ENCODE peak calls at places on chromosomes 7 and 10, in four cellular contexts. One of them, this sample, is unnamed.

GRCh38 chr7:131648491-131648890 is 92.1 kb upstream of the PODXL start:
- DNase-seq in aorta: no peak
- DNase-seq in left ventricle myocardium inferior: no peak
- DNase-seq in A549: no peak
- DNase-seq in this sample: no peak

GRCh38 chr7:21939136-21939857 is 6.4 kb downstream of the CDCA7L start:
- DNase-seq in A549: no peak
- DNase-seq in left ventricle myocardium inferior: no peak
- DNase-seq in aorta: no peak
- DNase-seq in this sample: no peak

GRCh38 chr7:41816111-41816510 is 113.2 kb upstream of the INHBA start:
- DNase-seq in left ventricle myocardium inferior: no peak
- DNase-seq in aorta: no peak
- DNase-seq in A549: no peak
- DNase-seq in this sample: no peak

GRCh38 chr10:101878869-101879268 is 35.3 kb upstream of the KCNIP2 start:
- DNase-seq in left ventricle myocardium inferior: no peak
- DNase-seq in A549: no peak
- DNase-seq in aorta: no peak
- DNase-seq in this sample: no peak

GRCh38 chr7:91314591-91315323 is 50.5 kb downstream of the FZD1 start:
- DNase-seq in left ventricle myocardium inferior: no peak
- DNase-seq in A549: no peak
- DNase-seq in aorta: no peak
- DNase-seq in this sample: no peak

GRCh38 chr7:99631311-99632109 is 14.8 kb downstream of the ZSCAN25 start:
- DNase-seq in A549: peak; percentile 56
- DNase-seq in aorta: no peak
- DNase-seq in left ventricle myocardium inferior: peak; percentile 34
- DNase-seq in this sample: no peak

GRCh38 chr10:106189254-106189653 is 975.3 kb downstream of the SORCS1 start:
- DNase-seq in left ventricle myocardium inferior: no peak
- DNase-seq in aorta: no peak
- DNase-seq in A549: peak; percentile 33
- DNase-seq in this sample: no peak

GRCh38 chr10:44473146-44473545 is 88.2 kb upstream of the CXCL12 start:
- DNase-seq in left ventricle myocardium inferior: no peak
- DNase-seq in aorta: no peak
- DNase-seq in A549: no peak
- DNase-seq in this sample: no peak

GRCh38 chr7:95758187-95758586 is 14.2 kb upstream of the DYNC1I1 start:
- DNase-seq in aorta: no peak
- DNase-seq in left ventricle myocardium inferior: no peak
- DNase-seq in A549: no peak
- DNase-seq in this sample: no peak

GRCh38 chr7:64879800-64880199 is 23.3 kb upstream of the ZNF273 start:
- DNase-seq in left ventricle myocardium inferior: no peak
- DNase-seq in aorta: no peak
- DNase-seq in A549: no peak
- DNase-seq in this sample: no peak

GRCh38 chr7:64876792-64877713 is 26.0 kb upstream of the ZNF273 start:
- DNase-seq in aorta: peak; percentile 75
- DNase-seq in left ventricle myocardium inferior: peak; percentile 55
- DNase-seq in A549: no peak
- DNase-seq in this sample: peak; percentile 71

GRCh38 chr7:64878684-64879083 is 24.4 kb upstream of the ZNF273 start:
- DNase-seq in A549: no peak
- DNase-seq in aorta: no peak
- DNase-seq in left ventricle myocardium inferior: no peak
- DNase-seq in this sample: no peak

GRCh38 chr7:64879097-64879730 is 23.9 kb upstream of the ZNF273 start:
- DNase-seq in left ventricle myocardium inferior: no peak
- DNase-seq in A549: no peak
- DNase-seq in aorta: no peak
- DNase-seq in this sample: no peak

DNA sequence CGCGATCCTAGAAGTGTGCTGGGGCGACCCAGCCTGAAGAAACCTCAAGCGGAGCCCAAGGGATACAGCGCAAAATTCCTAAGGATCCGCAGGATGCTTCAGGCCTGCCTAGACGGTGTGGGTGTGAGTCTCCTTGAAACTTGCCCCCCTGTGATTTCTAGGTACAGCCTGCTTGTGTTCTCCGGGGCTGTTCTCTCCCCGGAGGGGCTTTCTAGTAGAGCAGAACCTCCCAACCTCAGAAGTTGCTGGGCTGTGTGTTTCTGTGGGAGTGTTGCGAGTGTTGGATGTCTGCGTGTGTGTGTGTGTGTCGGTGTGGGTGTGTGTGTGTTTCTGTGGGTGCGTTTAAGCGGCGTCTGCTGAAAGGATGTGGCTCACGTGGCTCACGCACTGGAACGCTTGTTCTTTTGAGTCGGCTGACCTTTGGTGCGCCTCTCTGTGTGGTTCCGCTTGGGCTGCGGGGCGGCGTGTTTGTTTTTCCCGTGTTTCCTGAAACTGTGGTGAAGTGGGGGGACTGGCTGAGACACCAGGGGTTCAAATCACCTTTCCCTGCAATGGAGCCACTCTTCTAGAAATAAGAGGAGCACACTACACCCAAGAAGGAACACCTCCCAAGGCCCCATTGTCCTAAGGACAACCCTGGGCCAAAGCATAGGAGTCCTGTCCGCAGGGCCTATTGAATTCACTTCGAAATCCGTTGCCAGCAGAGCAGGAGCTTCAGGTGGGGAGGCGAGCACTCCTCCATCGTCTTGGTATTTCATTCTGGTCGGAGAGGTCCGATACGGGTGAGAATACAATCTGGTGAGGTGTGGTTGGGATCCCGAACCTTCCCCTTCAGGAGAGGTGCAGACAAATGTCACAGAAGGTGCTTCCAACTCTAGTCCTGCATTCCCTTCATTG is 25.1 kb upstream of the ZNF273 start:
- DNase-seq in aorta: no peak
- DNase-seq in A549: no peak
- DNase-seq in left ventricle myocardium inferior: no peak
- DNase-seq in this sample: no peak
- H3K9me3 ChIP-seq in aorta: no peaks in the 10 kb centered on the region
- H3K9me3 ChIP-seq in A549: peaks cover 32% of the 10 kb centered on the region
- H3K9me3 ChIP-seq in left ventricle myocardium inferior: peaks cover 4% of the 10 kb centered on the region
- H3K9me3 ChIP-seq in this sample: no peaks in the 10 kb centered on the region

GRCh38 chr7:158150234-158150633 is 437.4 kb downstream of the PTPRN2 start:
- DNase-seq in aorta: no peak
- DNase-seq in left ventricle myocardium inferior: no peak
- DNase-seq in A549: no peak
- DNase-seq in this sample: no peak
- H3K9me3 ChIP-seq in aorta: no peaks in the 10 kb centered on the region
- H3K9me3 ChIP-seq in left ventricle myocardium inferior: peaks cover 8% of the 10 kb centered on the region
- H3K9me3 ChIP-seq in A549: peaks cover 13% of the 10 kb centered on the region
- H3K9me3 ChIP-seq in this sample: no peaks in the 10 kb centered on the region

GRCh38 chr7:157565201-157565626 is 228.4 kb downstream of the DNAJB6 start:
- DNase-seq in A549: no peak
- DNase-seq in left ventricle myocardium inferior: no peak
- DNase-seq in aorta: peak; percentile 22
- DNase-seq in this sample: no peak

GRCh38 chr7:157566631-157567006 is 229.8 kb downstream of the DNAJB6 start:
- DNase-seq in A549: no peak
- DNase-seq in left ventricle myocardium inferior: no peak
- DNase-seq in aorta: peak; percentile 22
- DNase-seq in this sample: no peak

GRCh38 chr7:157564518-157565177 is 227.8 kb downstream of the DNAJB6 start:
- DNase-seq in aorta: peak; percentile 19
- DNase-seq in left ventricle myocardium inferior: no peak
- DNase-seq in A549: no peak
- DNase-seq in this sample: no peak

GRCh38 chr7:157567666-157568065 is 230.9 kb downstream of the DNAJB6 start:
- DNase-seq in left ventricle myocardium inferior: no peak
- DNase-seq in aorta: peak; percentile 6
- DNase-seq in A549: no peak
- DNase-seq in this sample: no peak

DNA sequence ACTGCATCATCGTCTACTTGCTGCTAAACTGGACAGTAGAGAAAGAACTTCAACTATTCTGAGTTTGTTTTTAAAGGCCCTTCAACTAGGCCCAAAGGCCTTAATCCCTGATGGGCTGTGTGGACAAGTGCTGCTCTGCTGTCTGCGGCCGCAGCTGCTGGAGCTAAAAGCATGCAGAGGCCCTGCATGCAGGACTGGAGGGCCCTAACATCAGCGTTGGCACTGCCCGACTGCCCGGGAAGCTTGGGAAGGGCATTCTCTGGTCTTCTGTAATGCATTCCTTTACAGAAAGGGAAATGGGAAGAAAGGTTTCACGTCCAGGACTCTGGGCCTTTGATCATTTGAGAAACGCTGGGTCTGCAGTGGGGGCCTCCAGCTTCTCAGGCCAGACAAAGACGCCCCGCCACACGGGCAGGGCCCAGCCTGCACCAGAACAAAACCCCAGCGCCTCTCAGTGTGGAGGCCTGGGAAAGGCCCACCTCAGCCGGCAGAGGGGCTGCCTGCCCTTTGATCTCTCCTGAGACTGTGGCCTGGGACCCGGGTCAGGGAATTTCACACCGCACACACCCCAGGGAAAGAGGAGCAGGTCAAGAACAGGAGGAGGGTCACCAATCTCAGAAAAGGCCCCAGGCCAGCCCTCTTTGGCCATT is 229.3 kb downstream of the DNAJB6 start:
- DNase-seq in aorta: peak; percentile 22
- DNase-seq in left ventricle myocardium inferior: no peak
- DNase-seq in A549: no peak
- DNase-seq in this sample: no peak
- H3K9me3 ChIP-seq in aorta: no peaks in the 10 kb centered on the region
- H3K9me3 ChIP-seq in left ventricle myocardium inferior: no peaks in the 10 kb centered on the region
- H3K9me3 ChIP-seq in A549: no peaks in the 10 kb centered on the region
- H3K9me3 ChIP-seq in this sample: no peaks in the 10 kb centered on the region

DNA sequence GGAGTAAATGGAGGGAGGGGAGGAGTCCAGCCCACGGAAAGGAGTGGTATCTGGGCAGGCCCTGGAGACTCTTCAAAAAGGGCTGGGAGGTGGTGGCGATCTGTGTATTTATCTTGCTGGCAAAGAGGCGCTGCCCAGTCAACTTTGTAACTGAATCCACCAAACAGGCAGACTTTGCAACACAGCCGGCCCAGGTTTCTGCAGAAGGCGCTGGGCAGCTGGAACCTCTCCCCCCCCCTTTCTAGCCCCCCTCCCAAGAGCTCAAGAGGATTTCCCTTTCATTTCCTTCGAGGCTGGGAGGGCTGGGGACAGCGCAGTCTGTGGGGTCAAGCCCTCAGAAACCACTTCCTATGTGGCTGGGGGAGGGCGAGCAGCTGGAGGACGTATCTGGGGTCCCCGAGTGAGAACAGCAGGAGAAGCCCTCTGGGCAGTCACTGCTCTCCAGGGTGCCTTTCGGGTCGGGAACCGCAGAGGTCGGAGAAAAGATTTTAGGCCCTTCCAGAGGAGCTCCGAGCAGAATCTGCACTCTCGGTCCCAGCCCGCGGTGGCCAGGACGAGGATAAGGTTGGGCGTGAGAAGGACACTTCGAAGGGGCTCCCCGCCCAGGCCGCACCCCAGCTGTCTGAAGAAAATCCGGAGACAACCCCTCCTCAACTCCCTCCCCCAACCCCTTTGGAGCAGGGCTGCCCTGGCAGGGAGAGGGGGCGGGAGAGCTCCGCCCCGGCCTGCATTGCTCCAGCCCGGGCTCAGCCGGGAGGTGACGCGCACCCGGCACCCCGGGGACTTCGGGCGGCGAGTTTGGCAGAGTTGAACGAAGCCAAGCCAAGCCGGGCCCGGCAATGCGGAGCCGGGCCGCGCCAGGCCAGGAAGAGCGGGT is 943 bp downstream of the ZCCHC24 start:
- DNase-seq in aorta: peak; percentile 80
- DNase-seq in left ventricle myocardium inferior: peak; percentile 81
- DNase-seq in A549: peak; percentile 21
- DNase-seq in this sample: peak; percentile 45
- H3K9me3 ChIP-seq in aorta: no peaks in the 10 kb centered on the region
- H3K9me3 ChIP-seq in left ventricle myocardium inferior: no peaks in the 10 kb centered on the region
- H3K9me3 ChIP-seq in A549: no peaks in the 10 kb centered on the region
- H3K9me3 ChIP-seq in this sample: no peaks in the 10 kb centered on the region

GRCh38 chr7:16398211-16399017 is 22.9 kb downstream of the CRPPA start:
- DNase-seq in aorta: no peak
- DNase-seq in left ventricle myocardium inferior: no peak
- DNase-seq in A549: peak; percentile 15
- DNase-seq in this sample: no peak
- H3K9me3 ChIP-seq in aorta: no peaks in the 10 kb centered on the region
- H3K9me3 ChIP-seq in left ventricle myocardium inferior: peaks cover 21% of the 10 kb centered on the region
- H3K9me3 ChIP-seq in A549: peaks cover 54% of the 10 kb centered on the region
- H3K9me3 ChIP-seq in this sample: no peaks in the 10 kb centered on the region

GRCh38 chr7:82335927-82336326 is 107.7 kb downstream of the CACNA2D1 start:
- DNase-seq in A549: peak; percentile 28
- DNase-seq in left ventricle myocardium inferior: no peak
- DNase-seq in aorta: no peak
- DNase-seq in this sample: no peak

GRCh38 chr7:82327898-82328297 is 115.7 kb downstream of the CACNA2D1 start:
- DNase-seq in A549: no peak
- DNase-seq in aorta: no peak
- DNase-seq in left ventricle myocardium inferior: no peak
- DNase-seq in this sample: no peak

GRCh38 chr7:82330706-82331220 is 112.8 kb downstream of the CACNA2D1 start:
- DNase-seq in A549: no peak
- DNase-seq in aorta: no peak
- DNase-seq in left ventricle myocardium inferior: no peak
- DNase-seq in this sample: no peak

GRCh38 chr7:82335001-82335400 is 108.6 kb downstream of the CACNA2D1 start:
- DNase-seq in A549: no peak
- DNase-seq in left ventricle myocardium inferior: no peak
- DNase-seq in aorta: no peak
- DNase-seq in this sample: no peak

GRCh38 chr7:82331234-82331633 is 112.3 kb downstream of the CACNA2D1 start:
- DNase-seq in aorta: no peak
- DNase-seq in left ventricle myocardium inferior: no peak
- DNase-seq in A549: no peak
- DNase-seq in this sample: no peak
- H3K9me3 ChIP-seq in aorta: no peaks in the 10 kb centered on the region
- H3K9me3 ChIP-seq in left ventricle myocardium inferior: no peaks in the 10 kb centered on the region
- H3K9me3 ChIP-seq in A549: no peaks in the 10 kb centered on the region
- H3K9me3 ChIP-seq in this sample: no peaks in the 10 kb centered on the region

This sample was measured in T-helper 17 cell.